ENCODE peak calls at places on chromosome 1, in five cellular contexts. One of them, this sample, is unnamed. For H3K36me3, the result is how much of the 10 kb centered on the place peaks cover.

GRCh38 chr1:42742617-42743301 is 2.7 kb upstream of the CLDN19 start:
- DNase-seq in stomach: no peak
- DNase-seq in endothelial cell of umbilical vein: no peak
- DNase-seq in OCI-LY7: no peak
- DNase-seq in colonic mucosa: no peak
- DNase-seq in this sample: no peak

GRCh38 chr1:199857103-199857502 is 170.4 kb upstream of the NR5A2 start:
- DNase-seq in stomach: no peak
- DNase-seq in endothelial cell of umbilical vein: no peak
- DNase-seq in OCI-LY7: no peak
- DNase-seq in colonic mucosa: no peak
- DNase-seq in this sample: no peak

GRCh38 chr1:111742938-111743549 is 3.8 kb upstream of the INKA2 start:
- DNase-seq in stomach: no peak
- DNase-seq in endothelial cell of umbilical vein: no peak
- DNase-seq in OCI-LY7: no peak
- DNase-seq in colonic mucosa: no peak
- DNase-seq in this sample: no peak

GRCh38 chr1:6094801-6095505 is 49.3 kb downstream of the KCNAB2 start:
- DNase-seq in stomach: no peak
- DNase-seq in endothelial cell of umbilical vein: no peak
- DNase-seq in OCI-LY7: no peak
- DNase-seq in colonic mucosa: no peak
- DNase-seq in this sample: no peak

GRCh38 chr1:160795951-160796383 is at the start of gene LY9:
- DNase-seq in stomach: peak
- DNase-seq in endothelial cell of umbilical vein: no peak
- DNase-seq in OCI-LY7: peak
- DNase-seq in colonic mucosa: peak
- DNase-seq in this sample: no peak

GRCh38 chr1:53180951-53181350 is 15.7 kb upstream of the CPT2 start:
- DNase-seq in stomach: no peak
- DNase-seq in endothelial cell of umbilical vein: no peak
- DNase-seq in OCI-LY7: no peak
- DNase-seq in colonic mucosa: no peak
- DNase-seq in this sample: no peak

GRCh38 chr1:1259948-1260614 is 13.6 kb upstream of the C1QTNF12 start:
- DNase-seq in stomach: no peak
- DNase-seq in endothelial cell of umbilical vein: no peak
- DNase-seq in OCI-LY7: no peak
- DNase-seq in colonic mucosa: no peak
- DNase-seq in this sample: no peak

GRCh38 chr1:31040038-31040437 is 25.5 kb downstream of the PUM1 start:
- DNase-seq in stomach: no peak
- DNase-seq in endothelial cell of umbilical vein: peak
- DNase-seq in OCI-LY7: no peak
- DNase-seq in colonic mucosa: no peak
- DNase-seq in this sample: no peak

GRCh38 chr1:61226791-61227567 is 144.6 kb downstream of the NFIA start:
- DNase-seq in stomach: peak
- DNase-seq in endothelial cell of umbilical vein: no peak
- DNase-seq in OCI-LY7: no peak
- DNase-seq in colonic mucosa: peak
- DNase-seq in this sample: peak

GRCh38 chr1:69320679-69321310 is 246.9 kb upstream of the LRRC7 start:
- DNase-seq in stomach: no peak
- DNase-seq in endothelial cell of umbilical vein: no peak
- DNase-seq in OCI-LY7: peak
- DNase-seq in colonic mucosa: no peak
- DNase-seq in this sample: no peak

GRCh38 chr1:84887261-84887934 is 5.6 kb downstream of the LPAR3 start:
- DNase-seq in stomach: no peak
- DNase-seq in endothelial cell of umbilical vein: no peak
- DNase-seq in OCI-LY7: no peak
- DNase-seq in colonic mucosa: no peak
- DNase-seq in this sample: no peak

GRCh38 chr1:178946416-178946815 is 75.5 kb upstream of the ANGPTL1 start:
- DNase-seq in stomach: no peak
- DNase-seq in endothelial cell of umbilical vein: no peak
- DNase-seq in OCI-LY7: no peak
- DNase-seq in colonic mucosa: no peak
- DNase-seq in this sample: no peak

GRCh38 chr1:15168479-15168878 is 14.9 kb downstream of the TMEM51 start:
- DNase-seq in stomach: no peak
- DNase-seq in endothelial cell of umbilical vein: peak
- DNase-seq in OCI-LY7: no peak
- DNase-seq in colonic mucosa: no peak
- DNase-seq in this sample: no peak

GRCh38 chr1:66563094-66563800 is 29.3 kb downstream of the SGIP1 start:
- DNase-seq in stomach: no peak
- DNase-seq in endothelial cell of umbilical vein: peak
- DNase-seq in OCI-LY7: no peak
- DNase-seq in colonic mucosa: no peak
- DNase-seq in this sample: no peak

GRCh38 chr1:44636711-44637589 is 37.3 kb downstream of the TMEM53 start:
- DNase-seq in stomach: no peak
- DNase-seq in endothelial cell of umbilical vein: no peak
- DNase-seq in OCI-LY7: no peak
- DNase-seq in colonic mucosa: no peak
- DNase-seq in this sample: peak

GRCh38 chr1:244010191-244010590 is 40.9 kb upstream of the ZBTB18 start:
- DNase-seq in stomach: no peak
- DNase-seq in endothelial cell of umbilical vein: no peak
- DNase-seq in OCI-LY7: no peak
- DNase-seq in colonic mucosa: no peak
- DNase-seq in this sample: no peak

GRCh38 chr1:23691499-23692307 is at the start of gene RPL11:
- DNase-seq in stomach: peak
- DNase-seq in endothelial cell of umbilical vein: peak
- DNase-seq in OCI-LY7: peak
- DNase-seq in colonic mucosa: peak
- DNase-seq in this sample: peak

GRCh38 chr1:23694371-23694770 is 2.8 kb downstream of the RPL11 start:
- DNase-seq in stomach: no peak
- DNase-seq in endothelial cell of umbilical vein: no peak
- DNase-seq in OCI-LY7: no peak
- DNase-seq in colonic mucosa: no peak
- DNase-seq in this sample: no peak

GRCh38 chr1:23695667-23696066 is 4.1 kb downstream of the RPL11 start:
- DNase-seq in stomach: no peak
- DNase-seq in endothelial cell of umbilical vein: no peak
- DNase-seq in OCI-LY7: no peak
- DNase-seq in colonic mucosa: no peak
- DNase-seq in this sample: no peak

GRCh38 chr1:23692308-23692871 is 784 bp downstream of the RPL11 start:
- DNase-seq in stomach: no peak
- DNase-seq in endothelial cell of umbilical vein: no peak
- DNase-seq in OCI-LY7: peak
- DNase-seq in colonic mucosa: no peak
- DNase-seq in this sample: no peak

DNA sequence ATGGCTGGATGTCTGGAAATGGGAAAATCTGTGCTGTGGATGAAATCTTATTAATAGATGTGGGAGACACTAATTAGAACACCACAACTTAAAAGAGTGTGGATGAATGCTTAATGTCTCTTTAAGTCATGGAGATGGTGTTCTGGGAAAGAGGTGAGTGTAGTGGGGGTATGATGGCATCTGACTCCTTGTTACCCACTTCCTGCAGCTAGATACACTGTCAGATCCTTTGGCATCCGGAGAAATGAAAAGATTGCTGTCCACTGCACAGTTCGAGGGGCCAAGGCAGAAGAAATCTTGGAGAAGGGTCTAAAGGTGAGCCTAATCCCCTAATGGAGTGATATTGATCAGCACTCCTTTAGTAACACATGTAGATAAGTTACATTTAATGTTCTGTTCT is 2.0 kb downstream of the RPL11 start:
- DNase-seq in stomach: no peak
- DNase-seq in endothelial cell of umbilical vein: no peak
- DNase-seq in OCI-LY7: no peak
- DNase-seq in colonic mucosa: no peak
- DNase-seq in this sample: no peak
- H3K4me3 ChIP-seq in stomach: peak
- H3K4me3 ChIP-seq in endothelial cell of umbilical vein: no peak
- H3K4me3 ChIP-seq in OCI-LY7: peak
- H3K4me3 ChIP-seq in colonic mucosa: no peak
- H3K4me3 ChIP-seq in this sample: no peak

GRCh38 chr1:11674488-11674887 is 6.5 kb downstream of the MAD2L2 start:
- DNase-seq in stomach: no peak
- DNase-seq in endothelial cell of umbilical vein: no peak
- DNase-seq in OCI-LY7: no peak
- DNase-seq in colonic mucosa: no peak
- DNase-seq in this sample: no peak
- H3K36me3 ChIP-seq in stomach: half or more
- H3K36me3 ChIP-seq in endothelial cell of umbilical vein: under half
- H3K36me3 ChIP-seq in OCI-LY7: half or more
- H3K36me3 ChIP-seq in colonic mucosa: under half
- H3K36me3 ChIP-seq in this sample: under half

GRCh38 chr1:63323866-63324778 is 1.8 kb downstream of the FOXD3 start:
- DNase-seq in stomach: no peak
- DNase-seq in endothelial cell of umbilical vein: no peak
- DNase-seq in OCI-LY7: no peak
- DNase-seq in colonic mucosa: no peak
- DNase-seq in this sample: peak

GRCh38 chr1:63321061-63321787 is 1.1 kb upstream of the FOXD3 start:
- DNase-seq in stomach: no peak
- DNase-seq in endothelial cell of umbilical vein: no peak
- DNase-seq in OCI-LY7: no peak
- DNase-seq in colonic mucosa: no peak
- DNase-seq in this sample: no peak

GRCh38 chr1:63321788-63322247 is 549 bp upstream of the FOXD3 start:
- DNase-seq in stomach: no peak
- DNase-seq in endothelial cell of umbilical vein: no peak
- DNase-seq in OCI-LY7: no peak
- DNase-seq in colonic mucosa: no peak
- DNase-seq in this sample: no peak

GRCh38 chr1:63322944-63323865 is 838 bp downstream of the FOXD3 start:
- DNase-seq in stomach: no peak
- DNase-seq in endothelial cell of umbilical vein: no peak
- DNase-seq in OCI-LY7: no peak
- DNase-seq in colonic mucosa: peak
- DNase-seq in this sample: peak

GRCh38 chr1:63322248-63322943 is at the start of gene FOXD3:
- DNase-seq in stomach: peak
- DNase-seq in endothelial cell of umbilical vein: peak
- DNase-seq in OCI-LY7: peak
- DNase-seq in colonic mucosa: peak
- DNase-seq in this sample: peak
- H3K4me3 ChIP-seq in stomach: peak
- H3K4me3 ChIP-seq in endothelial cell of umbilical vein: peak
- H3K4me3 ChIP-seq in OCI-LY7: peak
- H3K4me3 ChIP-seq in colonic mucosa: peak
- H3K4me3 ChIP-seq in this sample: peak

DNA sequence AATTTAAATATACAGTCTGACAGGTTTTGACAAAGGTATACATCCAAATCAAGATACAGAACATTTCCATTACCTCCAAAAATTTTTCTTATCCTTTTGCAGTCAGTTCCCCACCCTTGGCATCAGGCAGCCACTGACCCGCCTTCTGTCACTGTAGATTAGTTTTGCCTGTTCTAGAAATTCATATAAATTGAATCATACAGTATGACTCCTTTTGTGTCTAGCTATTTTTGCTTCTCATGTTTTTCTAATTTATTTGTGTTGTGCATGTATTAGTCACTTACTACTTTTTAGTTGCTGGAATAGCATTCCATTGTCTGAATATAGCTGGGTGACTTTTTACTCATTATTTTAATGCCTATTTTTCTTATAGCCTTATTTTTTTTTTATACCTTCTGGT is 3.8 kb downstream of the UTP25 start:
- DNase-seq in stomach: no peak
- DNase-seq in endothelial cell of umbilical vein: no peak
- DNase-seq in OCI-LY7: no peak
- DNase-seq in colonic mucosa: no peak
- DNase-seq in this sample: no peak
- H3K36me3 ChIP-seq in stomach: half or more
- H3K36me3 ChIP-seq in endothelial cell of umbilical vein: under half
- H3K36me3 ChIP-seq in OCI-LY7: half or more
- H3K36me3 ChIP-seq in colonic mucosa: under half
- H3K36me3 ChIP-seq in this sample: under half

GRCh38 chr1:19033926-19034680 is 77.6 kb upstream of the IFFO2 start:
- DNase-seq in stomach: no peak
- DNase-seq in endothelial cell of umbilical vein: no peak
- DNase-seq in OCI-LY7: no peak
- DNase-seq in colonic mucosa: no peak
- DNase-seq in this sample: no peak
- H3K4me3 ChIP-seq in stomach: no peak
- H3K4me3 ChIP-seq in endothelial cell of umbilical vein: no peak
- H3K4me3 ChIP-seq in OCI-LY7: no peak
- H3K4me3 ChIP-seq in colonic mucosa: no peak
- H3K4me3 ChIP-seq in this sample: no peak

DNA sequence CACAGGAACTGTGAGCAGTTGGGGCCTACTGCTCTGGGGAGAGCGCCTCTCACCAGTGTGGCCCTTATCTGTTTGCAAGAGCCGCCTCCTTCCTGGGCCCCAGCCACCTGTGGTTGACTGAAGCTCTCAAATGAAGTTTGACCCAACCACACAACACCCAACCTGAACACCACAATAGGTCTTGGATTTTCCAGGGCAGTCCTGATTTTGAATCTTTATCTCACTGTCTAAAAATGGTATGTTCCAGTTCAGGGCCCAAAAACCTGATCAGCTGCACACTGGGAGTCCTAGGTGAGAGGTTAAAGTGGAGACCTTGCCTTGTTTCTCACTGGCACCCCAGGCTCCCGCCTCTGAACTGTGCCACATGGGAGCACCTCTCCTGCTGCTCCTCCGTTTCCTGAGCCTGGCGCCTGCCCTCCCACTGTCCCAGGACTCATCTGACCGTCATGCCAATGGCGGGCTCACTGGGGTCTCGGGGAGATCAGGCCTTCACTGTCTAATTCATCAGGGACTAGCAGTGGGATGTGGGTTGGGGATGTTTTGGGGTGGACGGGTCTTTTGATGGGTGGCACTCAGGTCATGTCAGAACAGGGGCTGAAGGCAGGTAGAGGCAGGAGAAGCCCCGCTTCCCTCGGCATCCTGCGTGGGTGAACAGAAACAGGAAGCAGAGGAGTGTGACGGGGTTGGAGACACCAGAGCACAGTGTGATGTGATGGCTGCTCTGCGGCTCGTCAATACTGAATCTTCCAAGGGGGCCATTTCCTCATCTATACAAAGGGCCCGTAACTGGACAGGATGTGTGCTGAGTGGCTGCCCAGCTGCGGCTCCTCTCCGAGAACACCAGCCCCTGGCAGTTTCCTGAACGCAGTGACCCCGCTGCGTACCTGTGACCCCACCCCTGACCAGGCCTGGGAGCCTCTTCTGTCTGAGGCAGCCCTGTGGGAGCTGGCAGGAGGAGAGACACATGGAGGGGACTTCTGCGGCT is 59.6 kb upstream of the ITPKB start:
- DNase-seq in stomach: peak
- DNase-seq in endothelial cell of umbilical vein: peak
- DNase-seq in OCI-LY7: peak
- DNase-seq in colonic mucosa: no peak
- DNase-seq in this sample: no peak
- H3K36me3 ChIP-seq in stomach: under half
- H3K36me3 ChIP-seq in endothelial cell of umbilical vein: under half
- H3K36me3 ChIP-seq in OCI-LY7: under half
- H3K36me3 ChIP-seq in colonic mucosa: under half
- H3K36me3 ChIP-seq in this sample: under half